ENCODE peak calls at places on chromosomes 2 and 18, in six cellular contexts. B is activated naive CD8-positive, alpha-beta T cell treated with anti-CD3 and anti-CD28 coated beads, Interleukin-2, amount 50 U/mL, for 24 hours; Q is natural killer cell; V is RWPE2; Y is effector memory CD8-positive, alpha-beta T cell; T is psoas muscle. E is an unnamed sample.

GRCh38 chr2:112712903-112713584 is 7.8 kb upstream of the NT5DC4 start:
- ATAC-seq in B (peak), Q (no peak), Y (no peak), V (no peak), T (no peak), E (peak)

GRCh38 chr2:190786404-190787166 is 94.0 kb upstream of the GLS start:
- ATAC-seq in B (no peak), T (no peak), V (no peak), Y (no peak), Q (no peak), E (no peak)

GRCh38 chr2:53867169-53867568 is 7.4 kb upstream of the GPR75 start:
- ATAC-seq in B (no peak), T (peak), V (no peak), Q (no peak), Y (no peak), E (no peak)

GRCh38 chr2:62569907-62570793 is 64.2 kb upstream of the TMEM17 start:
- ATAC-seq in T (no peak), B (no peak), Q (no peak), Y (no peak), V (no peak), E (no peak)

GRCh38 chr2:240886678-240887574 is 9.0 kb downstream of the MAB21L4 start:
- ATAC-seq in T (no peak), Q (no peak), V (no peak), B (no peak), Y (no peak), E (no peak)

GRCh38 chr2:1995584-1995983 is 251.3 kb upstream of the PXDN start:
- ATAC-seq in B (peak), Y (no peak), V (no peak), T (no peak), Q (peak), E (no peak)

GRCh38 chr18:47790036-47790435 is 140.4 kb downstream of the SMAD2 start:
- ATAC-seq in V (no peak), T (no peak), Q (no peak), Y (no peak), B (no peak), E (no peak)

GRCh38 chr2:215931256-215931903 is 82.0 kb downstream of the MREG start:
- ATAC-seq in T (peak), B (peak), V (peak), Y (peak), Q (peak), E (peak)

GRCh38 chr2:190182071-190182524 is 119.6 kb upstream of the MSTN start:
- ATAC-seq in B (no peak), T (no peak), Y (no peak), Q (no peak), V (no peak), E (no peak)

GRCh38 chr2:99670768-99671734 is 181.2 kb upstream of the REV1 start:
- ATAC-seq in V (no peak), B (no peak), T (no peak), Y (no peak), Q (no peak), E (no peak)

E was measured in activated CD4-positive, CD25-positive, alpha-beta regulatory T cell treated with anti-CD3 and anti-CD28 coated beads, Interleukin-2, amount 50 U/mL, for 24 hours.